ENCODE peak calls at places on chromosomes 7 and 10, in six cellular contexts. V, G, W, Q, C and E are unnamed samples.

GRCh38 chr7:20330797-20331230 is at the start of gene ITGB8:
- DNase-seq in V (peak), G (no peak), W (no peak), Q (no peak), C (peak), E (no peak)

GRCh38 chr10:101831169-101831811 is 12.3 kb downstream of the KCNIP2 start:
- DNase-seq in V (no peak), G (no peak), W (no peak), Q (no peak), C (no peak), E (no peak)

GRCh38 chr10:32038777-32039176 is 17.4 kb downstream of the KIF5B start:
- DNase-seq in V (no peak), G (no peak), W (no peak), Q (no peak), C (no peak), E (peak)

GRCh38 chr10:33666686-33667480 is 332.4 kb upstream of the NRP1 start:
- DNase-seq in V (no peak), G (no peak), W (no peak), Q (no peak), C (no peak), E (no peak)

GRCh38 chr7:100607111-100607510 is 4.9 kb downstream of the PCOLCE start:
- DNase-seq in V (peak), G (no peak), W (no peak), Q (no peak), C (no peak), E (no peak)

GRCh38 chr10:68598978-68599753 is 39.0 kb downstream of the TET1 start:
- DNase-seq in V (peak), G (peak), W (peak), Q (no peak), C (peak), E (peak)

GRCh38 chr10:102101152-102101551 is 19.0 kb downstream of the LDB1 start:
- DNase-seq in V (no peak), G (no peak), W (no peak), Q (no peak), C (no peak), E (no peak)

GRCh38 chr10:88386204-88386877 is 196.8 kb downstream of the RNLS start:
- DNase-seq in V (no peak), G (peak), W (peak), Q (no peak), C (no peak), E (peak)

GRCh38 chr10:108904163-108904878 is 1019.0 kb downstream of the XPNPEP1 start:
- DNase-seq in V (peak), G (no peak), W (no peak), Q (no peak), C (no peak), E (peak)

GRCh38 chr7:84532196-84532595 is 337.6 kb upstream of the SEMA3A start:
- DNase-seq in V (no peak), G (no peak), W (no peak), Q (no peak), C (no peak), E (peak)

GRCh38 chr7:100087055-100087750 is 1.6 kb upstream of the COPS6 start:
- DNase-seq in V (peak), G (peak), W (no peak), Q (no peak), C (no peak), E (peak)

DNA sequence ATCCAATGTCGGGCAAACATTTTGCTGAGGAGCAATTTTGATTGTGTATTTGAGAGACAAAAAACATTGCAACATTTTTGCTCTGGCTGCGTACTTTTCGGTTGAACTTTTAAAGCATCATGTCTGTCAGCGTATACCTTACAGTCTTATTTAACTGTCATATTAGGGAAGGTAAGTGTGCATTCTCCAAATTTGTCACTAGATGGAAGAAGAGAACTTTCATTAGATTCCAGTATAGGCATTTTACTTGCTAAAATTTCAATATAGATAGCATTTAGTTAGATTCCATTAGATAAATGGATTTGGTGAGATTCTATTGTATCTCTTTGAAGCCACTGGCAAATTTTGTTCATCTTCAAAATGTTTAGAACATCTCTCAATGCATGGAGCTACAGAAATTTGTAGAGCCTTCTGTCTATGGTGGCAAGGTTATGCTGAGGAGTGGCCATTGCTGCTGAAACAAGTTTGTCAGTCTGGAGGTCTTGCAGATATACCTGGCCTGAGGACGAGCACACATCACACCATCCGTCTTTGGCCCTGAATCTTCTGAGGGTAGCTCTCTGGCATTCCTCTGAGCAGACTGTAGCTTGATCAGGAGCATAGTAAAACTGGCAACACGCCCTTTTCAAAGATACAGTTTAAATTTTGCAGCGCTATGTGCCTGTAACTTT is 437.5 kb upstream of the MBL2 start:
- DNase-seq in V (peak), G (peak), W (no peak), Q (no peak), C (no peak), E (no peak)
- TF ChIP-seq CTCF in V (peak), G (peak), W (peak), Q (no peak), C (peak), E (no peak)

DNA sequence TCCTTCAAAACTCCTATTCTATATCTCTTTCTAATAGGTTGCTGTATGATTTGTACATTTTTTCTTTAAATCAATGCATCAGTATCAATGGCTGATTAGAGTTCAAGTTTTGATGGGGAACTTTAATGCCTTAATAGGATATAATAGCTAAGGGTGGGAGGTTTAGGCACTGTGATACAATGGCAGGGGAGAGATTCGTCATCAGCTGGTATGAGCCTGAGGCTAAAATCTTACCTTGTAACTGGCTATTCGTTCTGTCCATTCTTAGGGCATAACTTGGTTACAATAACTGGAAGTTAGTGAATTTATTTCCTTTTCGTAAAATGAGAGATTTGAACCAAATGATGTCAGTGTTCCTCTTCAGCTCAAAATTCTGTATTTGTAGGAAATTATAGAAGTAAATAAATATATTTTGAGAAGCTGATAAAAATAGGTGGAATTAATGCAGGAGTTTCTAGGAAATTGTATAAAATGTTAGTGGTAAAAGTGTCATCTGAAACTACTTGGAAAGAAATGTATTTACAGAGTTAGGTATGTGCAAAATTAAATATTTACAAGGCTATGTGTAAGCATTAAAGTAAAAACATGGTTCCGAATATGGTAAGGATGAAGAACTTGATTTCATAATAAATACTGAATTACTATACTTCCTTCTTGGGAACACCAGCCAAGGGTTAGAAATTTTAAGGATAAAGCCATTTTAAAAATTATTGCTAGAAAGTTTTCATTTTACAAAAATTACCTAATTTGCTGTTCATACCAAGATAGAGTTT is 27.5 kb upstream of the NAMPT start:
- DNase-seq in V (peak), G (peak), W (no peak), Q (no peak), C (no peak), E (peak)
- H3K4me3 ChIP-seq in V (no peak), G (no peak), W (no peak), Q (no peak), C (no peak), E (no peak)

GRCh38 chr10:69901623-69902505 is 100.2 kb downstream of the COL13A1 start:
- DNase-seq in V (peak), G (peak), W (peak), Q (no peak), C (no peak), E (peak)
- TF ChIP-seq CTCF in V (peak), G (peak), W (peak), Q (no peak), C (peak), E (peak)

GRCh38 chr7:147412782-147413186 is 1177.8 kb upstream of the C7orf33 start:
- DNase-seq in V (peak), G (peak), W (no peak), Q (no peak), C (no peak), E (peak)
- H3K4me3 ChIP-seq in V (peak), G (no peak), W (no peak), Q (no peak), C (no peak), E (no peak)